ENCODE peak calls at places on chromosomes 11 and 22, in five cellular contexts. F is neural progenitor cell, J is ascending aorta, A is mesendoderm, T is Peyer's patch. G is an unnamed sample. For H3K27me3, the result is how much of the 10 kb centered on the place peaks cover.

GRCh38 chr11:132310390-132311375 is 940.3 kb downstream of the NTM start:
- DNase-seq in F (no peak), J (no peak), T (no peak), A (no peak), G (no peak)

GRCh38 chr22:42039271-42039670 is 31.3 kb downstream of the NAGA start:
- DNase-seq in T (no peak), A (no peak), J (no peak), F (no peak), G (no peak)

GRCh38 chr11:44509291-44509690 is 56.2 kb upstream of the CD82 start:
- DNase-seq in T (no peak), A (peak), J (no peak), F (peak), G (no peak)

GRCh38 chr11:131944709-131945108 is 574.3 kb downstream of the NTM start:
- DNase-seq in J (no peak), T (no peak), F (no peak), A (no peak), G (no peak)

GRCh38 chr11:119594639-119595249 is 134.3 kb downstream of the NECTIN1 start:
- DNase-seq in A (no peak), J (no peak), F (no peak), T (no peak), G (no peak)

GRCh38 chr11:1181420-1181819 is 23.7 kb downstream of the MUC5AC start:
- DNase-seq in J (no peak), A (no peak), T (no peak), F (no peak), G (no peak)

GRCh38 chr22:24952837-24953293 is 349 bp downstream of the KIAA1671 start:
- DNase-seq in J (peak), T (peak), A (peak), F (peak), G (peak)

GRCh38 chr11:100902454-100903141 is 215.5 kb downstream of the ARHGAP42 start:
- DNase-seq in A (no peak), T (no peak), J (no peak), F (no peak), G (no peak)

GRCh38 chr11:116515666-116516184 is 257.1 kb downstream of the BUD13 start:
- DNase-seq in A (no peak), J (no peak), T (peak), F (no peak), G (no peak)

GRCh38 chr11:80967649-80968048 is 1526.8 kb upstream of the TENM4 start:
- DNase-seq in F (no peak), J (no peak), A (no peak), T (no peak), G (no peak)

GRCh38 chr22:22558972-22559603 is at the start of gene PRAME:
- DNase-seq in F (peak), A (peak), T (peak), J (peak), G (peak)

GRCh38 chr11:68843052-68843561 is 1.4 kb upstream of the CPT1A start:
- DNase-seq in J (no peak), A (no peak), T (peak), F (peak), G (no peak)

GRCh38 chr11:2186669-2187266 is 15.2 kb upstream of the TH start:
- DNase-seq in T (no peak), J (no peak), A (peak), F (peak), G (peak)

GRCh38 chr11:66106786-66107599 is 36.9 kb downstream of the PACS1 start:
- DNase-seq in F (no peak), T (no peak), A (peak), J (no peak), G (no peak)

GRCh38 chr22:39214383-39215069 is 30.3 kb downstream of the PDGFB start:
- DNase-seq in J (peak), F (peak), A (peak), T (no peak), G (no peak)

GRCh38 chr11:64906314-64906635 is 10.7 kb downstream of the ATG2A start:
- DNase-seq in J (no peak), T (no peak), A (no peak), F (no peak), G (no peak)

GRCh38 chr11:110243804-110244203 is 52.6 kb downstream of the RDX start:
- DNase-seq in F (no peak), T (no peak), A (no peak), J (no peak), G (no peak)

GRCh38 chr11:86644291-86644690 is 28.1 kb downstream of the ME3 start:
- DNase-seq in F (no peak), A (no peak), J (no peak), T (no peak), G (no peak)

GRCh38 chr11:57490456-57491248 is 24.9 kb downstream of the SLC43A1 start:
- DNase-seq in J (no peak), T (no peak), A (no peak), F (no peak), G (no peak)

GRCh38 chr11:71429701-71430100 is 18.5 kb downstream of the DHCR7 start:
- DNase-seq in F (no peak), A (no peak), J (no peak), T (no peak), G (no peak)

GRCh38 chr11:2299773-2300172 is 1.9 kb downstream of the C11orf21 start:
- DNase-seq in T (no peak), A (no peak), F (no peak), J (peak), G (no peak)

GRCh38 chr22:39481054-39481453 is 21.0 kb upstream of the MIEF1 start:
- DNase-seq in T (no peak), J (no peak), A (no peak), F (no peak), G (no peak)

DNA sequence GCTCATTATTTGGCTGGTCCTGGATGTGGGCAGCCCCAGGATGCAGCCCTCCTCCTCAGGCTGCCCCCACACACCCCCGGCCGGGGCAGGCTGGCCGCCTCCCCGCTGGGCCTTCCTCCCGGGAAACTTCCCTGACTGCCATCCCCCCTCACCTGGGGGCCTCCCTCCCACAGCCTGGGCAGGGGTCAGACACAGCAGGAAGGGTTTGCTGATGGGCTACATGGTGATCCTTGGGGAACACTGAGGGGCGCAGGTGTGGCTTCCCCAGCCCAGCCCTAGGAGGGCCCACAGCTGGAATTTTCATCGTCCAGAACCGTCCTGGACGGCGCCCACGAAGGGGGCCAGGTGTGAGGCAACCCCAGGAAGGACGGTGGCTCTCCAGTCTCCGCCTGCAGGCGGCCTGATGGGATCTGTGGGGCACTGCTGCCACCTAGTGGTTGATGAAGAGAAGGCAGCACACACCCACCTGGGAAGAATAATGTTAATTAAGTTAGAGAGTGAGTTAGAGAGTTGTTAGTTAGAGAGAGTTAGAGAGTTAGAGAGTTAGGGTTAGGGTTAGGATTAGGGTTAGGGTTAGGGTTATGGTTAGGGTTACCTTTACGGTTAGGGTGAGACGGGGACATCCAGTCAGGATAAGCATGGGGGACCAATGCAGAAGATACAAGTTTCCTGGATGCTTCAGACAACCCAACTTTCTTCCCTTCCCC is 75.9 kb upstream of the PRR5 start:
- DNase-seq in J (peak), A (peak), T (peak), F (peak), G (peak)
- H3K27me3 ChIP-seq in J (under half), A (under half), T (under half), F (under half), G (under half)

DNA sequence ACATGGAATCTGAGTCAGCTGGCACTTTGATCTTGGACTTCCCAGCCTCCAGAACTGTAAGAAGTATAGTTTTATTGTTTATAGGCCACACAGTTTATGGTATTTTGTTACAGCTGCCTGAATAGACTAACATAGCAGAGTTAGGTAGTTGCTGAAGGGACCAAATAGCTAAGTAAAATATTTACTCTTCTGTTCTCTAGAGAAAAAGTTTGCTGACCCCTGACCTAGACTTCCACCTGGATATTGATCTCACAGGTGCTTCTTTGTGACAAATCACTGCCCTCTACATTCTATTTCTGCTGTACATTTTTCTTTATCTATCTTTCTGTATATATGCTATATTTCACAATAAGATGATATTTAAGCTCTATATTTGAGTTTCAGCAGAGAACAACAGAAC is 212.5 kb downstream of the CSNK2A3 start:
- DNase-seq in A (no peak), J (no peak), T (no peak), F (no peak), G (no peak)
- H3K27ac ChIP-seq in A (no peak), J (peak), T (no peak), F (no peak), G (no peak)

GRCh38 chr11:70142171-70142875 is 60.8 kb upstream of the FADD start:
- DNase-seq in A (peak), T (no peak), J (no peak), F (peak), G (no peak)

GRCh38 chr11:70139785-70140410 is 61.8 kb downstream of the ANO1 start:
- DNase-seq in J (no peak), F (no peak), T (peak), A (no peak), G (no peak)

GRCh38 chr11:70138403-70138802 is 60.3 kb downstream of the ANO1 start:
- DNase-seq in J (no peak), T (no peak), F (no peak), A (no peak), G (no peak)

GRCh38 chr11:70141490-70142014 is 61.5 kb upstream of the FADD start:
- DNase-seq in F (peak), A (peak), T (no peak), J (no peak), G (peak)

DNA sequence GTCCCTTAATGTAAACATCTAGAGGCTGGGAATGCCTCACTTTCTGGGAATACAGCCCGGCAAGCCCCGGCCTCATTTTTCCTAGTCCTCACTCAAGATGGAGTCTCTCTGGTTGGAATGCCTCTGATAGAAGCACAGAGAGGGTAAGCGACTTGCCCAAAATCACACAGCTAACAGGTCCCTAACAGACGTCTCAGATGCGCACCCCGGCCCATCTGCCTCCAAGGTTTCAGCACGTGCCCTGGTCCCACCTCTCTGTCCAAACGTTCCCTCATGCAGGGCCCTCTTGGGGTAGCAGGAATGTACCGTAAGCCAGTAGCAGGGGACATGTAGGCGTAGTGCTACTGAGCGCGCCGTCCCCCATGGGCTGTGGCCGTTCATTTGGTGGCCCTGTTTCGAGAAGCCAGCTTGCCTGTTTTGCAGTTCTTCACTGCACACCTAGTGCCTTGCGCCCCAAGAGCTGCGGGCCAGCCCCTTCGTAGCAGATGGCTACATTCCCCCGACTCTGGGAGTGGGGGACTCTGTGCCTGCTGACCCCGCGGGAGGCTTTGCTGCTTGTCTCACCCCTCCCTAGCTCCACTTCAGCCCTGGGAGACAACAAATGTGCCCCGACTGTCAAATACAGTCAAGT is 62.1 kb upstream of the FADD start:
- DNase-seq in A (peak), J (no peak), T (no peak), F (no peak), G (no peak)
- H3K27me3 ChIP-seq in A (under half), J (under half), T (under half), F (half or more), G (under half)

GRCh38 chr22:29375436-29376076 is 12.8 kb downstream of the AP1B1 start:
- DNase-seq in J (no peak), T (no peak), F (no peak), A (peak), G (no peak)
- H3K27ac ChIP-seq in J (no peak), T (no peak), F (no peak), A (no peak), G (no peak)

GRCh38 chr22:29574762-29575450 is 6.0 kb downstream of the NIPSNAP1 start:
- DNase-seq in A (no peak), T (no peak), F (no peak), J (no peak), G (no peak)

GRCh38 chr22:29570456-29570855 is 10.5 kb downstream of the NIPSNAP1 start:
- DNase-seq in F (no peak), J (no peak), T (no peak), A (no peak), G (no peak)

GRCh38 chr22:29567338-29567737 is 13.6 kb downstream of the NIPSNAP1 start:
- DNase-seq in A (no peak), T (no peak), J (no peak), F (no peak), G (no peak)

GRCh38 chr22:29569011-29569678 is 11.8 kb downstream of the NIPSNAP1 start:
- DNase-seq in J (no peak), F (no peak), A (no peak), T (no peak), G (no peak)

GRCh38 chr22:29570912-29571549 is 9.9 kb downstream of the NIPSNAP1 start:
- DNase-seq in J (no peak), F (no peak), A (no peak), T (no peak), G (no peak)
- H3K27me3 ChIP-seq in J (under half), F (under half), A (under half), T (under half), G (under half)